ENCODE peak calls at places on chromosomes 6 and 20, in four cellular contexts. H is psoas muscle, I is fibroblast of mammary gland, R is K562. V is an unnamed sample.
A peak's percentile ranks its signal among the peaks of the same experiment; 100 is the strongest.

GRCh38 chr6:17705428-17705777 is 1.3 kb downstream of the NUP153 start:
- DNase-seq in R (peak; percentile 61), H (no peak), I (peak; percentile 78), V (peak; percentile 67)

GRCh38 chr6:47700051-47700450 is 1.7 kb downstream of the ADGRF4 start:
- DNase-seq in R (no peak), H (no peak), I (peak; percentile 62), V (no peak)

GRCh38 chr20:37336369-37337207 is 9.4 kb upstream of the SRC start:
- DNase-seq in H (peak; percentile 74), R (peak; percentile 70), I (peak; percentile 41), V (no peak)

GRCh38 chr6:75205776-75206334 is at the start of gene COL12A1:
- DNase-seq in H (peak; percentile 97), R (no peak), I (peak; percentile 99), V (peak; percentile 99)

GRCh38 chr20:53639647-53640440 is 46.2 kb upstream of the ZNF217 start:
- DNase-seq in I (no peak), H (no peak), R (no peak), V (no peak)

GRCh38 chr6:73389854-73390253 is 4.8 kb upstream of the DDX43 start:
- DNase-seq in I (no peak), H (no peak), R (no peak), V (no peak)

GRCh38 chr20:59495894-59496510 is 108.3 kb upstream of the PHACTR3 start:
- DNase-seq in H (peak; percentile 78), I (peak; percentile 60), R (peak; percentile 67), V (peak; percentile 41)

GRCh38 chr6:23650676-23651075 is 475.3 kb upstream of the NRSN1 start:
- DNase-seq in H (no peak), R (no peak), I (no peak), V (no peak)

GRCh38 chr6:105432797-105433196 is 29.9 kb upstream of the PREP start:
- DNase-seq in H (no peak), R (no peak), I (peak; percentile 76), V (peak; percentile 75)

GRCh38 chr6:135115411-135116293 is 61.0 kb upstream of the HBS1L start:
- DNase-seq in H (no peak), I (no peak), R (no peak), V (no peak)

GRCh38 chr20:37944456-37944981 is 41.6 kb downstream of the VSTM2L start:
- DNase-seq in H (no peak), R (peak; percentile 4), I (no peak), V (no peak)

GRCh38 chr20:9070304-9070703 is 1.4 kb downstream of the PLCB4 start:
- DNase-seq in R (no peak), H (no peak), I (no peak), V (no peak)

GRCh38 chr20:20549699-20550098 is 162.7 kb downstream of the RALGAPA2 start:
- DNase-seq in R (no peak), H (no peak), I (peak; percentile 90), V (no peak)

GRCh38 chr6:31474871-31475286 is 23.1 kb upstream of the MICB start:
- DNase-seq in H (no peak), R (peak; percentile 59), I (no peak), V (no peak)

GRCh38 chr20:59145926-59146800 is 17.5 kb upstream of the ZNF831 start:
- DNase-seq in R (no peak), H (no peak), I (no peak), V (no peak)

GRCh38 chr6:47306887-47307286 is 2.8 kb downstream of the TNFRSF21 start:
- DNase-seq in R (no peak), H (no peak), I (no peak), V (no peak)

GRCh38 chr6:123962508-123962907 is 158.8 kb downstream of the NKAIN2 start:
- DNase-seq in I (no peak), R (no peak), H (no peak), V (no peak)

GRCh38 chr6:44211284-44211683 is 5.4 kb upstream of the MYMX start:
- DNase-seq in R (no peak), I (no peak), H (no peak), V (no peak)

GRCh38 chr6:131792091-131792496 is 15.7 kb upstream of the ENPP1 start:
- DNase-seq in H (no peak), I (peak; percentile 85), R (no peak), V (no peak)

GRCh38 chr20:28562510-28562898 is 2695.0 kb upstream of the DEFB115 start:
- DNase-seq in H (no peak), I (peak; percentile 71), R (peak; percentile 6), V (peak; percentile 84)

GRCh38 chr6:108755257-108756240 is 92.7 kb upstream of the ARMC2 start:
- DNase-seq in R (no peak), H (no peak), I (peak; percentile 31), V (no peak)

GRCh38 chr6:131687022-131687421 is 14.2 kb downstream of the OR2A4 start:
- DNase-seq in R (no peak), H (no peak), I (peak; percentile 51), V (no peak)

GRCh38 chr6:18148304-18149025 is 6.4 kb downstream of the TPMT start:
- DNase-seq in R (no peak), I (peak; percentile 98), H (no peak), V (no peak)

GRCh38 chr20:40741507-40742106 is 52.6 kb upstream of the MAFB start:
- DNase-seq in R (peak; percentile 33), H (no peak), I (peak; percentile 53), V (peak; percentile 15)

GRCh38 chr6:119076966-119077642 is 1.4 kb downstream of the FAM184A start:
- DNase-seq in I (no peak), R (no peak), H (no peak), V (no peak)

GRCh38 chr6:43509142-43509983 is 783 bp downstream of the LRRC73 start:
- DNase-seq in I (no peak), H (peak; percentile 54), R (peak; percentile 38), V (no peak)

GRCh38 chr6:34469499-34469898 is 3.6 kb downstream of the PACSIN1 start:
- DNase-seq in H (no peak), I (no peak), R (no peak), V (no peak)

GRCh38 chr20:3209946-3210317 is 634 bp downstream of the ITPA start:
- DNase-seq in R (no peak), H (no peak), I (peak; percentile 20), V (no peak)

GRCh38 chr6:125363010-125363359 is 61.2 kb upstream of the HDDC2 start:
- DNase-seq in I (peak; percentile 42), H (no peak), R (no peak), V (no peak)

GRCh38 chr20:10659651-10660601 is 13.9 kb downstream of the JAG1 start:
- DNase-seq in R (no peak), I (no peak), H (no peak), V (peak; percentile 79)

GRCh38 chr6:5671162-5671561 is 335.6 kb downstream of the NRN1 start:
- DNase-seq in R (peak; percentile 24), I (peak; percentile 79), H (no peak), V (no peak)

GRCh38 chr20:63737940-63738686 is 1.5 kb upstream of the SLC2A4RG start:
- DNase-seq in H (peak; percentile 64), I (no peak), R (peak; percentile 22), V (no peak)

GRCh38 chr20:63735859-63736718 is at the start of gene LIME1:
- DNase-seq in H (peak; percentile 58), I (no peak), R (peak; percentile 12), V (no peak)

GRCh38 chr20:63736893-63737689 is 627 bp downstream of the LIME1 start:
- DNase-seq in I (no peak), R (no peak), H (peak; percentile 60), V (no peak)

GRCh38 chr20:63738687-63739128 is 868 bp upstream of the SLC2A4RG start:
- DNase-seq in I (peak; percentile 25), H (peak; percentile 86), R (peak; percentile 62), V (no peak)

DNA sequence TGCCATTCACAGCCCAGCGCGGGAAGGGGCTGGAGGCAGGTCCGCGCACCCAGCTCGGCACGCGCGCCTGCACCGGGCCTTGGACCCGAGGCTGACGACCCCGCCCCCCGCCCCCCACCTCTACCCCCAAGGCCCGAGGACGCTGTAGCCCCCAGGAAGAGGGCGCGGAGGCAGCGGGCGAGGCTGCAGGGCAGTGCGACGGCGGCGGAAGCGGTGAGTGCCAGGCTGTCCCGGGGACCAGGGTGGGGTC is 1.2 kb downstream of the LIME1 start:
- DNase-seq in H (no peak), I (no peak), R (no peak), V (no peak)
- H3K4me3 ChIP-seq in H (peak overlapping the region; percentile 25), I (no peak overlapping the region), R (no peak overlapping the region), V (no peak overlapping the region)

DNA sequence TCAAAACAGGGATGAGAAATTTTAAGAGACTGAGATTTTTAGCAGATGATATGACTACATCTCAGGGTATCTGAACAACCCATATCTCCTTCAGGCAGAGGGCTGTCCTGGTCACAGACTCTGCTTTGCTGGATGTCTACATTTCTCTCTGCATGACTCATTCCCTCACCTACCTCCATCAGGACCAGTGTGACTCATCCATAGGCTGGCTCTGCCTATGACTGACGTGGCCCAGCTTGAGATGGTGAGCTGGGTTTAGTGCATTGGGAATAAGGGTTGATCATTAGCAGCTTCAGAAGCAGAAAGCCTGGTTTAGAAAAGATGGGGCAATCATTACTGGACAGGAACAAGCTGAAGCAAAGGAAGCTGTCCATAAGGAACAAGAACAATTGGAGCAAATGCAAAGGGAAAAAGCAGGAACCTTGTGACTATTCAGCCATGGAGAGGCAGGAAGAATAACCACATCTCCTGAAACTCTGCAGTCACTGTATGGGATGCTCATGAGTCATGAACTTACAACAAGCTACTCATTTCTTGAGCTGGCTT is 86.4 kb upstream of the CBLN4 start:
- DNase-seq in I (no peak), H (no peak), R (no peak), V (no peak)
- H3K4me3 ChIP-seq in I (no peak overlapping the region), H (no peak overlapping the region), R (no peak overlapping the region), V (no peak overlapping the region)

GRCh38 chr6:25277857-25278256 is 1.3 kb upstream of the CARMIL1 start:
- DNase-seq in R (no peak), I (no peak), H (no peak), V (no peak)
- H3K4me3 ChIP-seq in R (no peak overlapping the region), I (no peak overlapping the region), H (no peak overlapping the region), V (no peak overlapping the region)

GRCh38 chr20:43944653-43945235 is 30.1 kb downstream of the TOX2 start:
- DNase-seq in H (no peak), I (no peak), R (no peak), V (no peak)

GRCh38 chr20:43942661-43943285 is 28.1 kb downstream of the TOX2 start:
- DNase-seq in R (no peak), H (no peak), I (peak; percentile 68), V (no peak)

GRCh38 chr20:43942213-43942590 is 27.6 kb downstream of the TOX2 start:
- DNase-seq in H (no peak), I (no peak), R (no peak), V (no peak)

GRCh38 chr20:43945391-43946205 is 30.9 kb downstream of the TOX2 start:
- DNase-seq in R (no peak), H (no peak), I (no peak), V (no peak)

GRCh38 chr20:43943725-43944124 is 29.1 kb downstream of the TOX2 start:
- DNase-seq in H (no peak), I (no peak), R (no peak), V (no peak)
- H3K4me3 ChIP-seq in H (no peak overlapping the region), I (no peak overlapping the region), R (no peak overlapping the region), V (no peak overlapping the region)